ENCODE peak calls at places on chromosomes 5 and 9, in ten cellular contexts. One of them, this sample, is unnamed. For H3K4me1 and H3K36me3, the result is how much of the 10 kb centered on the place peaks cover.

GRCh38 chr5:113095831-113096230 is 119.2 kb downstream of the DCP2 start:
- DNase-seq in HCT116: no peak
- DNase-seq in CD8-positive, alpha-beta T cell: no peak
- DNase-seq in ovary: no peak
- DNase-seq in HepG2: no peak
- DNase-seq in IMR-90: no peak
- DNase-seq in neural progenitor cell: no peak
- DNase-seq in Peyer's patch: no peak
- DNase-seq in OCI-LY7: no peak
- DNase-seq in H1: no peak
- DNase-seq in this sample: no peak

GRCh38 chr5:141691867-141692532 is 10.0 kb upstream of the ARAP3 start:
- DNase-seq in neural progenitor cell: peak
- DNase-seq in CD8-positive, alpha-beta T cell: peak
- DNase-seq in OCI-LY7: peak
- DNase-seq in HepG2: peak
- DNase-seq in H1: no peak
- DNase-seq in HCT116: peak
- DNase-seq in ovary: peak
- DNase-seq in Peyer's patch: peak
- DNase-seq in IMR-90: peak
- DNase-seq in this sample: no peak

GRCh38 chr9:129669946-129670345 is 4.5 kb downstream of the PRRX2 start:
- DNase-seq in HepG2: no peak
- DNase-seq in HCT116: no peak
- DNase-seq in neural progenitor cell: no peak
- DNase-seq in IMR-90: no peak
- DNase-seq in H1: no peak
- DNase-seq in OCI-LY7: no peak
- DNase-seq in Peyer's patch: no peak
- DNase-seq in ovary: no peak
- DNase-seq in CD8-positive, alpha-beta T cell: no peak
- DNase-seq in this sample: no peak

GRCh38 chr9:70406446-70406862 is 8.0 kb downstream of the KLF9 start:
- DNase-seq in IMR-90: peak
- DNase-seq in HepG2: no peak
- DNase-seq in Peyer's patch: no peak
- DNase-seq in HCT116: no peak
- DNase-seq in CD8-positive, alpha-beta T cell: no peak
- DNase-seq in OCI-LY7: no peak
- DNase-seq in ovary: no peak
- DNase-seq in H1: no peak
- DNase-seq in neural progenitor cell: peak
- DNase-seq in this sample: no peak

GRCh38 chr9:118268046-118268445 is 563.8 kb downstream of the TLR4 start:
- DNase-seq in H1: no peak
- DNase-seq in IMR-90: no peak
- DNase-seq in OCI-LY7: no peak
- DNase-seq in HCT116: no peak
- DNase-seq in HepG2: no peak
- DNase-seq in neural progenitor cell: no peak
- DNase-seq in Peyer's patch: no peak
- DNase-seq in CD8-positive, alpha-beta T cell: no peak
- DNase-seq in ovary: no peak
- DNase-seq in this sample: no peak

GRCh38 chr5:1877434-1878049 is 5.2 kb downstream of the IRX4 start:
- DNase-seq in IMR-90: no peak
- DNase-seq in H1: no peak
- DNase-seq in ovary: no peak
- DNase-seq in OCI-LY7: peak
- DNase-seq in HCT116: no peak
- DNase-seq in HepG2: no peak
- DNase-seq in neural progenitor cell: peak
- DNase-seq in Peyer's patch: no peak
- DNase-seq in CD8-positive, alpha-beta T cell: no peak
- DNase-seq in this sample: no peak

GRCh38 chr5:95962785-95963184 is 1.1 kb upstream of the ELL2 start:
- DNase-seq in Peyer's patch: no peak
- DNase-seq in CD8-positive, alpha-beta T cell: no peak
- DNase-seq in ovary: no peak
- DNase-seq in HepG2: peak
- DNase-seq in IMR-90: no peak
- DNase-seq in neural progenitor cell: peak
- DNase-seq in OCI-LY7: no peak
- DNase-seq in H1: no peak
- DNase-seq in HCT116: no peak
- DNase-seq in this sample: no peak

GRCh38 chr5:151237685-151238084 is 13.8 kb upstream of the CCDC69 start:
- DNase-seq in CD8-positive, alpha-beta T cell: no peak
- DNase-seq in HCT116: no peak
- DNase-seq in Peyer's patch: no peak
- DNase-seq in OCI-LY7: no peak
- DNase-seq in H1: no peak
- DNase-seq in IMR-90: no peak
- DNase-seq in HepG2: no peak
- DNase-seq in neural progenitor cell: no peak
- DNase-seq in ovary: no peak
- DNase-seq in this sample: no peak

GRCh38 chr9:105138306-105138801 is 106.1 kb upstream of the SLC44A1 start:
- DNase-seq in IMR-90: no peak
- DNase-seq in neural progenitor cell: peak
- DNase-seq in HepG2: peak
- DNase-seq in OCI-LY7: no peak
- DNase-seq in ovary: peak
- DNase-seq in H1: peak
- DNase-seq in Peyer's patch: no peak
- DNase-seq in HCT116: no peak
- DNase-seq in CD8-positive, alpha-beta T cell: no peak
- DNase-seq in this sample: no peak

GRCh38 chr5:61139094-61139873 is 23.0 kb downstream of the SMIM15 start:
- DNase-seq in ovary: no peak
- DNase-seq in CD8-positive, alpha-beta T cell: no peak
- DNase-seq in HCT116: no peak
- DNase-seq in Peyer's patch: no peak
- DNase-seq in H1: no peak
- DNase-seq in neural progenitor cell: no peak
- DNase-seq in OCI-LY7: no peak
- DNase-seq in IMR-90: no peak
- DNase-seq in HepG2: no peak
- DNase-seq in this sample: no peak

GRCh38 chr9:35726876-35727438 is 5.0 kb downstream of the TLN1 start:
- DNase-seq in Peyer's patch: peak
- DNase-seq in HepG2: peak
- DNase-seq in CD8-positive, alpha-beta T cell: peak
- DNase-seq in OCI-LY7: peak
- DNase-seq in ovary: no peak
- DNase-seq in H1: no peak
- DNase-seq in neural progenitor cell: no peak
- DNase-seq in HCT116: no peak
- DNase-seq in IMR-90: peak
- DNase-seq in this sample: no peak

DNA sequence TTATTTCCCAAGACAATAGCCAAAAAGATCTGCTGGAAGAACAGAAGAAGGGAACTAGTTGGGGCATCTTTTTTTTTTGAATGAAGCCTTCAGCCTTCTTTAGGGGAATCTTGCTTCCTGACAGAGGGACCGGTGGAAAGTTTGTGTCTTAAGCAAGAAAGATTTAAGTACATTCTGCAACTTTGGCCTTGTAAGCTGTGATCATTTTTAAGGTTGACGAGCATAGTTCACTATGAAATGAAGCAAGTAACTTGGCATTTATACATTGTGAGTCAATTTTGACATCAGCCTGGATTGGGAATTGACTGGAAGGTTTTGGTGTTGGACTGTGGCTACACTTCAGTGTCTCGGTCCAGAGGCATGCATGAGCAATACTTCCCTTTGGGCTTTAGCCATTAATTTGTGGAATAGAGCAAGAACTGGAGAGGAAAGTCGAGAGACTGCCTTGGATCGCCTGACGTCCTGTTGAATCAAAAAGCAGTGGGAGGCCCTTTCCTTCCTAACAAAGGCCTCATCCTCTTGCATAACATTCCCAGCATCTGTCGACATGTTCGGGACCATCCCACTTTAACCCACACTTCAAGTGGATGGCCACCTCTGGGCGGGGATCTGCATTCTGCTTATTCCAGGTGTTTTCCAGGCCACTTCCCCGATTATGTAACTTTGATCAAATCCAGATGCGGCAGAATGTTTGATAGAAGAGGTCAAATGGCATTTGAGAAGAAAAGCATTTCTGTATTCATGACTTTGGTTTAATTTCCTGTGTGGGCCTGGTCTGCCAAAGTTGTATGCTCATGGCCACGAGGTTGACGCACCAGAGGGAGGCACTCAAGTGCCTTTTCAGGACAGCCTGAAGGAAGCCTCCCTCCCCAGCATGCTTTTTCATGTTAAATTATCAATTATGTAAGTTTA is 12.5 kb downstream of the ABL1 start:
- DNase-seq in HepG2: peak
- DNase-seq in H1: no peak
- DNase-seq in CD8-positive, alpha-beta T cell: no peak
- DNase-seq in neural progenitor cell: peak
- DNase-seq in IMR-90: peak
- DNase-seq in HCT116: no peak
- DNase-seq in ovary: peak
- DNase-seq in Peyer's patch: no peak
- DNase-seq in OCI-LY7: no peak
- DNase-seq in this sample: no peak
- H3K4me1 ChIP-seq in HepG2: under half
- H3K4me1 ChIP-seq in H1: under half
- H3K4me1 ChIP-seq in CD8-positive, alpha-beta T cell: under half
- H3K4me1 ChIP-seq in neural progenitor cell: under half
- H3K4me1 ChIP-seq in IMR-90: under half
- H3K4me1 ChIP-seq in HCT116: under half
- H3K4me1 ChIP-seq in ovary: under half
- H3K4me1 ChIP-seq in Peyer's patch: under half
- H3K4me1 ChIP-seq in OCI-LY7: under half
- H3K4me1 ChIP-seq in this sample: half or more

GRCh38 chr5:75588666-75589065 is 22.6 kb upstream of the ANKDD1B start:
- DNase-seq in OCI-LY7: no peak
- DNase-seq in neural progenitor cell: peak
- DNase-seq in H1: no peak
- DNase-seq in HCT116: no peak
- DNase-seq in IMR-90: no peak
- DNase-seq in HepG2: no peak
- DNase-seq in CD8-positive, alpha-beta T cell: no peak
- DNase-seq in Peyer's patch: no peak
- DNase-seq in ovary: no peak
- DNase-seq in this sample: no peak

DNA sequence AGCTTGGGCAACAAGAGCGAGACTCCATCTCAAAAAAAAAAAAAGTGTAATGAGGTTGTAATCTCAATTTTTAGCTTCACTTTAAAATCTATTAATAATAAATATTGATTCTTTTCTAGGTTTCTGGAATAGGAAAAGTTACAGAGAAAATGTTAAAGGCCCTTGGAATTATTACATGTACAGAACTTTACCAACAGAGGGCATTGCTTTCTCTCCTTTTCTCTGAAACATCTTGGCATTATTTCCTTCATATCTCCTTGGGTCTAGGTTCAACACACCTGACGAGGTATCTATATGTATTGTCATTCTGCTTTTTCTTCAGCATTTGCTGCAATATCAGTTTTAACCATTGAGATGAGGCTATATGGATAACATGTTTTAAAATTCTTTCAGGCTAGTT is 26.6 kb upstream of the ANKDD1B start:
- DNase-seq in Peyer's patch: no peak
- DNase-seq in CD8-positive, alpha-beta T cell: no peak
- DNase-seq in HCT116: no peak
- DNase-seq in neural progenitor cell: no peak
- DNase-seq in H1: no peak
- DNase-seq in ovary: no peak
- DNase-seq in IMR-90: no peak
- DNase-seq in HepG2: no peak
- DNase-seq in OCI-LY7: no peak
- DNase-seq in this sample: no peak
- TF ChIP-seq CTCF in Peyer's patch: peak
- TF ChIP-seq CTCF in CD8-positive, alpha-beta T cell: no peak
- TF ChIP-seq CTCF in HCT116: peak
- TF ChIP-seq CTCF in neural progenitor cell: peak
- TF ChIP-seq CTCF in H1: peak
- TF ChIP-seq CTCF in ovary: no peak
- TF ChIP-seq CTCF in IMR-90: peak
- TF ChIP-seq CTCF in HepG2: peak
- TF ChIP-seq CTCF in OCI-LY7: peak
- TF ChIP-seq CTCF in this sample: peak

GRCh38 chr9:135886147-135886981 is 21.0 kb downstream of the CAMSAP1 start:
- DNase-seq in H1: no peak
- DNase-seq in HepG2: no peak
- DNase-seq in Peyer's patch: no peak
- DNase-seq in IMR-90: no peak
- DNase-seq in CD8-positive, alpha-beta T cell: no peak
- DNase-seq in ovary: no peak
- DNase-seq in OCI-LY7: no peak
- DNase-seq in HCT116: no peak
- DNase-seq in neural progenitor cell: no peak
- DNase-seq in this sample: no peak

GRCh38 chr9:135885100-135885853 is 22.1 kb downstream of the CAMSAP1 start:
- DNase-seq in ovary: no peak
- DNase-seq in HCT116: no peak
- DNase-seq in Peyer's patch: no peak
- DNase-seq in H1: no peak
- DNase-seq in OCI-LY7: no peak
- DNase-seq in HepG2: no peak
- DNase-seq in CD8-positive, alpha-beta T cell: no peak
- DNase-seq in neural progenitor cell: no peak
- DNase-seq in IMR-90: peak
- DNase-seq in this sample: no peak

GRCh38 chr9:135883410-135884089 is 23.8 kb downstream of the CAMSAP1 start:
- DNase-seq in H1: no peak
- DNase-seq in OCI-LY7: peak
- DNase-seq in HepG2: no peak
- DNase-seq in ovary: no peak
- DNase-seq in IMR-90: no peak
- DNase-seq in CD8-positive, alpha-beta T cell: no peak
- DNase-seq in HCT116: no peak
- DNase-seq in Peyer's patch: no peak
- DNase-seq in neural progenitor cell: no peak
- DNase-seq in this sample: no peak

GRCh38 chr9:135882011-135882410 is 25.3 kb downstream of the CAMSAP1 start:
- DNase-seq in HepG2: no peak
- DNase-seq in H1: no peak
- DNase-seq in neural progenitor cell: no peak
- DNase-seq in OCI-LY7: no peak
- DNase-seq in IMR-90: no peak
- DNase-seq in HCT116: no peak
- DNase-seq in CD8-positive, alpha-beta T cell: no peak
- DNase-seq in ovary: no peak
- DNase-seq in Peyer's patch: no peak
- DNase-seq in this sample: no peak

GRCh38 chr9:135884328-135885035 is 22.9 kb downstream of the CAMSAP1 start:
- DNase-seq in Peyer's patch: no peak
- DNase-seq in H1: no peak
- DNase-seq in HCT116: no peak
- DNase-seq in ovary: no peak
- DNase-seq in IMR-90: peak
- DNase-seq in neural progenitor cell: no peak
- DNase-seq in HepG2: peak
- DNase-seq in CD8-positive, alpha-beta T cell: no peak
- DNase-seq in OCI-LY7: no peak
- DNase-seq in this sample: no peak
- H3K36me3 ChIP-seq in Peyer's patch: under half
- H3K36me3 ChIP-seq in H1: under half
- H3K36me3 ChIP-seq in HCT116: under half
- H3K36me3 ChIP-seq in ovary: under half
- H3K36me3 ChIP-seq in IMR-90: under half
- H3K36me3 ChIP-seq in neural progenitor cell: under half
- H3K36me3 ChIP-seq in HepG2: under half
- H3K36me3 ChIP-seq in CD8-positive, alpha-beta T cell: under half
- H3K36me3 ChIP-seq in OCI-LY7: under half
- H3K36me3 ChIP-seq in this sample: under half

GRCh38 chr9:71761938-71762353 is 6.4 kb downstream of the CEMIP2 start:
- DNase-seq in HCT116: no peak
- DNase-seq in OCI-LY7: no peak
- DNase-seq in IMR-90: no peak
- DNase-seq in neural progenitor cell: no peak
- DNase-seq in H1: no peak
- DNase-seq in HepG2: no peak
- DNase-seq in CD8-positive, alpha-beta T cell: no peak
- DNase-seq in ovary: no peak
- DNase-seq in Peyer's patch: no peak
- DNase-seq in this sample: no peak
- H3K4me1 ChIP-seq in HCT116: half or more
- H3K4me1 ChIP-seq in OCI-LY7: under half
- H3K4me1 ChIP-seq in IMR-90: under half
- H3K4me1 ChIP-seq in neural progenitor cell: half or more
- H3K4me1 ChIP-seq in H1: under half
- H3K4me1 ChIP-seq in HepG2: half or more
- H3K4me1 ChIP-seq in CD8-positive, alpha-beta T cell: half or more
- H3K4me1 ChIP-seq in ovary: under half
- H3K4me1 ChIP-seq in Peyer's patch: under half
- H3K4me1 ChIP-seq in this sample: under half